ENCODE peak calls at places on chromosome 13, in six cellular contexts. P is fibroblast of lung, Z is tibial nerve, Q is esophagus squamous epithelium, L is hepatocyte, Y is brain microvascular endothelial cell. N is an unnamed sample.

GRCh38 chr13:94140027-94140426 is 339.5 kb downstream of the DCT start:
- DNase-seq in P (no peak), Z (no peak), Q (no peak), L (no peak), Y (no peak), N (no peak)

GRCh38 chr13:75876371-75877050 is 240.4 kb downstream of the LMO7 start:
- DNase-seq in P (peak), Z (peak), Q (no peak), L (peak), Y (peak), N (peak)

GRCh38 chr13:101434486-101434885 is 18.0 kb upstream of the ITGBL1 start:
- DNase-seq in P (peak), Z (no peak), Q (no peak), L (no peak), Y (no peak), N (no peak)

GRCh38 chr13:35760678-35761308 is 284.3 kb upstream of the MAB21L1 start:
- DNase-seq in P (no peak), Z (no peak), Q (no peak), L (peak), Y (no peak), N (no peak)

GRCh38 chr13:27309967-27310598 is 39.5 kb downstream of the RASL11A start:
- DNase-seq in P (peak), Z (no peak), Q (no peak), L (no peak), Y (peak), N (no peak)

GRCh38 chr13:30810261-30810701 is 74.9 kb downstream of the ALOX5AP start:
- DNase-seq in P (no peak), Z (no peak), Q (no peak), L (no peak), Y (no peak), N (no peak)

GRCh38 chr13:62294210-62294609 is 878.6 kb upstream of the PCDH20 start:
- DNase-seq in P (peak), Z (no peak), Q (no peak), L (no peak), Y (peak), N (peak)

GRCh38 chr13:20573636-20574035 is 6.7 kb downstream of the IFT88 start:
- DNase-seq in P (no peak), Z (no peak), Q (no peak), L (no peak), Y (no peak), N (no peak)

GRCh38 chr13:43232866-43233265 is 209.5 kb downstream of the DNAJC15 start:
- DNase-seq in P (peak), Z (no peak), Q (no peak), L (no peak), Y (peak), N (peak)

GRCh38 chr13:93956416-93956815 is 523.1 kb downstream of the DCT start:
- DNase-seq in P (peak), Z (no peak), Q (no peak), L (no peak), Y (no peak), N (no peak)

GRCh38 chr13:27968316-27969072 is 621 bp downstream of the CDX2 start:
- DNase-seq in P (no peak), Z (no peak), Q (no peak), L (no peak), Y (no peak), N (no peak)

GRCh38 chr13:46908511-46908910 is 11.7 kb upstream of the HTR2A start:
- DNase-seq in P (peak), Z (no peak), Q (no peak), L (no peak), Y (no peak), N (no peak)

GRCh38 chr13:46143239-46143701 is 38.4 kb upstream of the CPB2 start:
- DNase-seq in P (no peak), Z (no peak), Q (no peak), L (peak), Y (no peak), N (no peak)

GRCh38 chr13:95023405-95023804 is 277.8 kb downstream of the ABCC4 start:
- DNase-seq in P (no peak), Z (no peak), Q (no peak), L (no peak), Y (no peak), N (peak)

GRCh38 chr13:33194820-33195692 is 90.5 kb downstream of the STARD13 start:
- DNase-seq in P (peak), Z (peak), Q (no peak), L (peak), Y (peak), N (no peak)

GRCh38 chr13:48266967-48267639 is 34.1 kb downstream of the ITM2B start:
- DNase-seq in P (no peak), Z (no peak), Q (no peak), L (no peak), Y (no peak), N (no peak)

GRCh38 chr13:33761744-33762143 is 56.2 kb upstream of the RFC3 start:
- DNase-seq in P (peak), Z (no peak), Q (no peak), L (no peak), Y (peak), N (peak)

GRCh38 chr13:26953273-26953672 is 192.7 kb upstream of the GPR12 start:
- DNase-seq in P (no peak), Z (no peak), Q (no peak), L (no peak), Y (no peak), N (no peak)

GRCh38 chr13:44814836-44815235 is 174.4 kb downstream of the NUFIP1 start:
- DNase-seq in P (no peak), Z (no peak), Q (no peak), L (no peak), Y (no peak), N (no peak)

GRCh38 chr13:34822681-34823080 is 119.4 kb upstream of the NBEA start:
- DNase-seq in P (peak), Z (no peak), Q (no peak), L (no peak), Y (no peak), N (no peak)

GRCh38 chr13:82747331-82747730 is 1134.9 kb downstream of the SLITRK1 start:
- DNase-seq in P (peak), Z (no peak), Q (no peak), L (no peak), Y (no peak), N (no peak)

GRCh38 chr13:99987180-99988047 is 5.8 kb downstream of the ZIC2 start:
- DNase-seq in P (no peak), Z (no peak), Q (no peak), L (no peak), Y (no peak), N (no peak)

GRCh38 chr13:32309812-32310706 is 5.1 kb downstream of the ZAR1L start:
- DNase-seq in P (peak), Z (no peak), Q (no peak), L (peak), Y (peak), N (peak)

GRCh38 chr13:43428545-43429287 is 358.1 kb downstream of the ENOX1 start:
- DNase-seq in P (no peak), Z (no peak), Q (no peak), L (no peak), Y (no peak), N (no peak)

GRCh38 chr13:27406178-27406939 is 18.1 kb upstream of the GTF3A start:
- DNase-seq in P (peak), Z (peak), Q (no peak), L (peak), Y (peak), N (peak)

GRCh38 chr13:87259479-87260083 is 411.6 kb upstream of the SLITRK5 start:
- DNase-seq in P (no peak), Z (no peak), Q (no peak), L (peak), Y (no peak), N (no peak)

GRCh38 chr13:74398599-74398998 is 264.4 kb upstream of the KLF12 start:
- DNase-seq in P (no peak), Z (no peak), Q (no peak), L (no peak), Y (no peak), N (no peak)

GRCh38 chr13:51845574-51846318 is 769 bp upstream of the TMEM272 start:
- DNase-seq in P (no peak), Z (no peak), Q (no peak), L (no peak), Y (no peak), N (no peak)

GRCh38 chr13:35810286-35810685 is 320.9 kb downstream of the DCLK1 start:
- DNase-seq in P (no peak), Z (no peak), Q (no peak), L (no peak), Y (no peak), N (no peak)

GRCh38 chr13:76976488-76976887 is 15.4 kb upstream of the CLN5 start:
- DNase-seq in P (peak), Z (no peak), Q (no peak), L (no peak), Y (peak), N (no peak)

GRCh38 chr13:98349731-98350305 is 172.7 kb upstream of the RNF113B start:
- DNase-seq in P (no peak), Z (no peak), Q (no peak), L (peak), Y (no peak), N (no peak)

GRCh38 chr13:21326155-21327030 is 132.7 kb downstream of the ZDHHC20 start:
- DNase-seq in P (peak), Z (no peak), Q (no peak), L (peak), Y (peak), N (peak)

GRCh38 chr13:99614465-99614885 is 113.2 kb downstream of the TM9SF2 start:
- DNase-seq in P (no peak), Z (no peak), Q (no peak), L (peak), Y (no peak), N (peak)

GRCh38 chr13:50410921-50411712 is 395.9 kb downstream of the KCNRG start:
- DNase-seq in P (peak), Z (no peak), Q (no peak), L (peak), Y (peak), N (peak)

GRCh38 chr13:73970413-73971055 is 163.7 kb downstream of the KLF12 start:
- DNase-seq in P (no peak), Z (no peak), Q (no peak), L (no peak), Y (peak), N (no peak)

GRCh38 chr13:113083402-113084061 is 22.1 kb upstream of the F7 start:
- DNase-seq in P (peak), Z (peak), Q (no peak), L (no peak), Y (no peak), N (peak)

GRCh38 chr13:43787998-43788397 is 1.2 kb upstream of the ENOX1 start:
- DNase-seq in P (peak), Z (peak), Q (no peak), L (no peak), Y (peak), N (no peak)

GRCh38 chr13:40186636-40187323 is 479.7 kb downstream of the FOXO1 start:
- DNase-seq in P (no peak), Z (no peak), Q (no peak), L (no peak), Y (no peak), N (no peak)

GRCh38 chr13:40187836-40188591 is 478.4 kb downstream of the FOXO1 start:
- DNase-seq in P (peak), Z (no peak), Q (no peak), L (no peak), Y (no peak), N (no peak)

GRCh38 chr13:40185393-40185792 is 481.0 kb downstream of the FOXO1 start:
- DNase-seq in P (no peak), Z (no peak), Q (no peak), L (no peak), Y (no peak), N (no peak)

GRCh38 chr13:40186041-40186440 is 480.4 kb downstream of the FOXO1 start:
- DNase-seq in P (no peak), Z (no peak), Q (no peak), L (no peak), Y (no peak), N (no peak)

GRCh38 chr13:40187324-40187795 is 479.1 kb downstream of the FOXO1 start:
- DNase-seq in P (no peak), Z (no peak), Q (no peak), L (no peak), Y (no peak), N (no peak)
- H3K27ac ChIP-seq in P (no peak), Z (peak), Q (peak), L (no peak), Y (no peak), N (no peak)

DNA sequence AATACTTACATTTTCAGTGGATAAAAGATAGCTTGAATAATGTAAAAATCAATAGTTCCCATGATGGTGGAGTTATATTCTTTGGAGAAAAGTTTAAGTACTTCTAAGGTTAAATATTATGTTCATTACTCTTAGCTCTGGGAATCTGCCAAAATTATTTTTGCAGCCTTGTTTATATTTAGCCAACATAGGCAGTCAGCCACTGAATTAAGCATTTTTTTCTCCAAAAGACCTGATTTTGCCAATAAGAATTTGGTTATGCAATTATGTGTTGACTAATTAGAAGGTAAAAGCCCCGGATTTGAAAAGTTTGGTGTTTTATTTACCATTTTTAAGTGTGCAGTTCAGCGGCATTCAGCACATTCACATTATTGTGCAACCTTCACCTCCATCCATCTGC is 90.0 kb upstream of the C1QTNF9B start:
- DNase-seq in P (peak), Z (no peak), Q (no peak), L (no peak), Y (no peak), N (no peak)
- H3K27ac ChIP-seq in P (peak), Z (no peak), Q (no peak), L (no peak), Y (peak), N (no peak)

GRCh38 chr13:114235697-114236096 is 1.0 kb downstream of the CDC16 start:
- DNase-seq in P (no peak), Z (no peak), Q (no peak), L (no peak), Y (no peak), N (no peak)
- H3K27ac ChIP-seq in P (peak), Z (peak), Q (peak), L (peak), Y (peak), N (peak)

GRCh38 chr13:36888645-36889044 is 31.4 kb downstream of the SMAD9 start:
- DNase-seq in P (peak), Z (no peak), Q (no peak), L (no peak), Y (no peak), N (no peak)

GRCh38 chr13:36887758-36888521 is 32.1 kb downstream of the SMAD9 start:
- DNase-seq in P (peak), Z (no peak), Q (no peak), L (no peak), Y (no peak), N (no peak)

GRCh38 chr13:36885901-36886300 is 34.1 kb downstream of the SMAD9 start:
- DNase-seq in P (no peak), Z (no peak), Q (no peak), L (no peak), Y (no peak), N (no peak)

DNA sequence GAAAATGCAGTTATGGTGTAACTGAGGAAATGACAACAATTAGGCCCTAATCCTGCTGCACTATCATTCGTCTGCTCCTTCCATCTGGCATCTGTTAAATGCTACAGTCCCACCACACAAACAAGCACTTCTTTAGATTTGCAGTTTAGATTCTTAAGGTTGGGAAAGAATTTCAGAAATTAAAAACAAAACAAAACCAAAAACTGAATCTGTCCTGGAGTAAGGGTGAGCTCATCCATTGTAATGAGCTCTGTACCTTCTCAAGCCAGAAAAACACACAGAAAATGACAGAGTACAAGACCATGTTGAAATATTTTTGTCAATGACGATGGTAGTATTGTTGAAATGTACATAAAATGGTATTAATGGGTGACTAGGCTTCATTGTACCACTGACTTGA is 28.3 kb downstream of the SMAD9 start:
- DNase-seq in P (peak), Z (no peak), Q (no peak), L (no peak), Y (no peak), N (no peak)
- H3K27ac ChIP-seq in P (no peak), Z (peak), Q (no peak), L (no peak), Y (no peak), N (no peak)

GRCh38 chr13:110697842-110698241 is 8.1 kb downstream of the CARS2 start:
- DNase-seq in P (no peak), Z (no peak), Q (no peak), L (no peak), Y (no peak), N (no peak)

GRCh38 chr13:110700186-110700585 is 5.7 kb downstream of the CARS2 start:
- DNase-seq in P (no peak), Z (no peak), Q (no peak), L (no peak), Y (no peak), N (no peak)

GRCh38 chr13:110698689-110699088 is 7.2 kb downstream of the CARS2 start:
- DNase-seq in P (no peak), Z (no peak), Q (no peak), L (no peak), Y (no peak), N (no peak)

GRCh38 chr13:110702089-110702488 is 3.8 kb downstream of the CARS2 start:
- DNase-seq in P (peak), Z (no peak), Q (no peak), L (no peak), Y (no peak), N (no peak)

GRCh38 chr13:110699148-110700145 is 6.5 kb downstream of the CARS2 start:
- DNase-seq in P (no peak), Z (no peak), Q (no peak), L (no peak), Y (no peak), N (no peak)
- H3K27ac ChIP-seq in P (no peak), Z (no peak), Q (no peak), L (no peak), Y (no peak), N (no peak)

DNA sequence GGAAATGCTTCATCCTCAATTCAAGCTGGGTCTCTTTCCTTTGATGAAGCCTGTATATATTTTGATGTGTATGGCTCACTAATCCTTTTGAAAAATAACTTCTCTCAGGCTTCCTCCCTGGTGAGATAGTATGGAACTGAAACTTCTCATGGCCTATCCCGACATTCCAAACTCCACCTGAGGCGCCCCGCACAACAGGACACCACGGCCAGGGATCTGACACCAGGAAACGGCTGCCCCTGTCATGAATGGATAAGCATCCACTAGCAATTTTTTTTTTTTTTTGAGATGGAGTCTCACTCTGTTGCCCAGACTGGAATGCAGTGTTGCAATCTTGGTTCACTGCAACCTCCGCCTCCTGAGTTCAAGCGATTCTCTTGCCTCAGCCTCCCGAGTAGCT is 16.4 kb downstream of the SLC7A1 start:
- DNase-seq in P (no peak), Z (no peak), Q (no peak), L (no peak), Y (no peak), N (no peak)
- H3K27ac ChIP-seq in P (no peak), Z (peak), Q (peak), L (no peak), Y (no peak), N (peak)

GRCh38 chr13:72638059-72638815 is 89.2 kb downstream of the MZT1 start:
- DNase-seq in P (peak), Z (no peak), Q (no peak), L (no peak), Y (peak), N (peak)

GRCh38 chr13:72634859-72635258 is 92.6 kb downstream of the MZT1 start:
- DNase-seq in P (no peak), Z (no peak), Q (no peak), L (no peak), Y (no peak), N (no peak)

GRCh38 chr13:72637561-72637960 is 89.9 kb downstream of the MZT1 start:
- DNase-seq in P (no peak), Z (no peak), Q (no peak), L (no peak), Y (no peak), N (peak)

GRCh38 chr13:72643339-72643989 is 84.0 kb downstream of the MZT1 start:
- DNase-seq in P (peak), Z (peak), Q (no peak), L (peak), Y (peak), N (peak)

DNA sequence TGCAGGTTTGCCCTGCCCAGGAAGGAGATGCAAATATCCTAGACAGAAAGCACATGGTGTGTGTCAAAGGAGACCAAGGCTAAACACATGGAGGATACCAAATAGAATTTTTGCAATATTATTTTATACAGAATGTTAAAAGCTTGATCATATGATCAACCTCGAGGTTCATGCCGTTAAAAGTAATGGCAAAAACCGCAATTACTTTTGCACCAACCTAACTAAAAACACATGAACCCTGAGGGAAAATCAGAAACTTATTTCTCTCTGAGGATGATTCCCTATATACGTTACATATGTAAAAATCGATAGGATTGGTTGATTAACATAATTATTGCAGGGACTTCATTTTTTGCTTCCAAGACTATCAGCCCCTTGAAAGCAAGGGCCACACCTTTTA is 88.1 kb downstream of the MZT1 start:
- DNase-seq in P (no peak), Z (no peak), Q (no peak), L (no peak), Y (no peak), N (no peak)
- H3K27ac ChIP-seq in P (no peak), Z (no peak), Q (no peak), L (no peak), Y (no peak), N (no peak)

GRCh38 chr13:67146523-67147130 is 83.5 kb downstream of the PCDH9 start:
- DNase-seq in P (no peak), Z (no peak), Q (no peak), L (no peak), Y (no peak), N (no peak)

GRCh38 chr13:67150608-67151007 is 79.5 kb downstream of the PCDH9 start:
- DNase-seq in P (no peak), Z (no peak), Q (no peak), L (no peak), Y (no peak), N (no peak)

GRCh38 chr13:67145950-67146349 is 84.2 kb downstream of the PCDH9 start:
- DNase-seq in P (no peak), Z (no peak), Q (no peak), L (no peak), Y (no peak), N (no peak)

GRCh38 chr13:67147257-67148218 is 82.6 kb downstream of the PCDH9 start:
- DNase-seq in P (peak), Z (no peak), Q (no peak), L (no peak), Y (peak), N (no peak)

GRCh38 chr13:67148219-67148583 is 81.9 kb downstream of the PCDH9 start:
- DNase-seq in P (peak), Z (no peak), Q (no peak), L (no peak), Y (peak), N (peak)
- H3K27ac ChIP-seq in P (no peak), Z (peak), Q (no peak), L (peak), Y (peak), N (no peak)